ENCODE peak calls at places on chromosomes 4 and X, in seven cellular contexts. I is HCT116; U is aorta; E is fibroblast of pulmonary artery; K is MG63; X is effector memory CD4-positive, alpha-beta T cell; P is ovary. C is an unnamed sample.

GRCh38 chrX:43958529-43958928 is 14.7 kb downstream of the NDP start:
- DNase-seq in I (peak; percentile 81), U (no peak), E (peak; percentile 89), K (peak; percentile 5), X (no peak), P (peak; percentile 30), C (peak; percentile 48)

GRCh38 chr4:55032179-55032578 is 93.2 kb downstream of the KDR start:
- DNase-seq in I (no peak), U (no peak), E (peak; percentile 41), K (no peak), X (no peak), P (no peak), C (no peak)

GRCh38 chr4:184664445-184665210 is 15.1 kb downstream of the PRIMPOL start:
- DNase-seq in I (no peak), U (no peak), E (peak; percentile 36), K (no peak), X (no peak), P (no peak), C (no peak)

GRCh38 chr4:60344908-60345307 is 855.2 kb upstream of the ADGRL3 start:
- DNase-seq in I (no peak), U (no peak), E (peak; percentile 0), K (peak; percentile 0), X (no peak), P (no peak), C (no peak)

GRCh38 chrX:28586891-28587635 is at the start of gene IL1RAPL1:
- DNase-seq in I (no peak), U (no peak), E (peak; percentile 79), K (peak; percentile 16), X (no peak), P (no peak), C (peak; percentile 18)

GRCh38 chrX:112704226-112704625 is 24.5 kb upstream of the LHFPL1 start:
- DNase-seq in I (no peak), U (peak; percentile 48), E (no peak), K (no peak), X (no peak), P (no peak), C (no peak)

GRCh38 chr4:99876946-99877345 is 17.3 kb downstream of the LAMTOR3 start:
- DNase-seq in I (no peak), U (no peak), E (no peak), K (no peak), X (no peak), P (no peak), C (no peak)

GRCh38 chrX:53086464-53086863 is 4.3 kb downstream of the TSPYL2 start:
- DNase-seq in I (no peak), U (no peak), E (peak; percentile 47), K (no peak), X (no peak), P (peak; percentile 90), C (no peak)

GRCh38 chr4:13601848-13602247 is 25.7 kb downstream of the BOD1L1 start:
- DNase-seq in I (no peak), U (no peak), E (no peak), K (no peak), X (no peak), P (no peak), C (no peak)

GRCh38 chr4:8267077-8267476 is 2.5 kb upstream of the HTRA3 start:
- DNase-seq in I (peak; percentile 35), U (peak; percentile 87), E (peak; percentile 83), K (no peak), X (no peak), P (peak; percentile 75), C (no peak)

GRCh38 chr4:52904421-52904820 is 42.3 kb downstream of the RASL11B start:
- DNase-seq in I (no peak), U (no peak), E (no peak), K (peak; percentile 81), X (no peak), P (no peak), C (no peak)

GRCh38 chr4:24476209-24476781 is 108.1 kb downstream of the DHX15 start:
- DNase-seq in I (no peak), U (no peak), E (peak; percentile 46), K (no peak), X (no peak), P (no peak), C (no peak)

GRCh38 chrX:105552395-105552794 is 269.9 kb upstream of the NRK start:
- DNase-seq in I (no peak), U (no peak), E (peak; percentile 58), K (no peak), X (no peak), P (no peak), C (no peak)

GRCh38 chr4:16626945-16627344 is 271.5 kb downstream of the LDB2 start:
- DNase-seq in I (no peak), U (no peak), E (peak; percentile 96), K (peak; percentile 78), X (no peak), P (peak; percentile 27), C (peak; percentile 96)

GRCh38 chr4:42612898-42613297 is 44.0 kb downstream of the ATP8A1 start:
- DNase-seq in I (no peak), U (no peak), E (no peak), K (no peak), X (no peak), P (no peak), C (no peak)

GRCh38 chr4:114811564-114812360 is 213.2 kb downstream of the UGT8 start:
- DNase-seq in I (no peak), U (no peak), E (no peak), K (no peak), X (no peak), P (no peak), C (no peak)

GRCh38 chr4:67091668-67092067 is 453.6 kb downstream of the CENPC start:
- DNase-seq in I (no peak), U (no peak), E (no peak), K (no peak), X (no peak), P (no peak), C (no peak)

GRCh38 chr4:103018391-103019318 is 850 bp downstream of the SLC9B1 start:
- DNase-seq in I (peak; percentile 26), U (no peak), E (no peak), K (peak; percentile 18), X (no peak), P (peak; percentile 41), C (no peak)

GRCh38 chrX:47200385-47201150 is 6.9 kb downstream of the UBA1 start:
- DNase-seq in I (no peak), U (peak; percentile 76), E (peak; percentile 50), K (peak; percentile 77), X (no peak), P (no peak), C (peak; percentile 39)

GRCh38 chrX:47202877-47203276 is 9.2 kb downstream of the UBA1 start:
- DNase-seq in I (no peak), U (no peak), E (no peak), K (no peak), X (no peak), P (no peak), C (no peak)

GRCh38 chrX:47204970-47205369 is 11.3 kb downstream of the UBA1 start:
- DNase-seq in I (no peak), U (no peak), E (no peak), K (no peak), X (no peak), P (no peak), C (no peak)

GRCh38 chrX:47201545-47201944 is 7.9 kb downstream of the UBA1 start:
- DNase-seq in I (no peak), U (no peak), E (no peak), K (no peak), X (no peak), P (no peak), C (no peak)

GRCh38 chrX:47202316-47202715 is 8.7 kb downstream of the UBA1 start:
- DNase-seq in I (no peak), U (no peak), E (no peak), K (no peak), X (no peak), P (no peak), C (no peak)
- H3K4me3 ChIP-seq in I (no peak overlapping the region), U (no peak overlapping the region), E (no peak overlapping the region), K (no peak overlapping the region), X (no peak overlapping the region), P (no peak overlapping the region), C (no peak overlapping the region)

GRCh38 chrX:20530319-20530979 is 263.7 kb upstream of the RPS6KA3 start:
- DNase-seq in I (peak; percentile 29), U (no peak), E (peak; percentile 67), K (peak; percentile 16), X (no peak), P (peak; percentile 11), C (no peak)

GRCh38 chrX:20529711-20530110 is 263.0 kb upstream of the RPS6KA3 start:
- DNase-seq in I (no peak), U (no peak), E (no peak), K (no peak), X (no peak), P (no peak), C (no peak)

GRCh38 chrX:20527041-20527440 is 260.3 kb upstream of the RPS6KA3 start:
- DNase-seq in I (no peak), U (no peak), E (no peak), K (no peak), X (no peak), P (no peak), C (no peak)

GRCh38 chrX:20529301-20529700 is 262.6 kb upstream of the RPS6KA3 start:
- DNase-seq in I (no peak), U (no peak), E (no peak), K (no peak), X (no peak), P (no peak), C (no peak)

GRCh38 chrX:20527458-20528099 is 260.9 kb upstream of the RPS6KA3 start:
- DNase-seq in I (no peak), U (no peak), E (peak; percentile 44), K (no peak), X (no peak), P (peak; percentile 15), C (no peak)
- H3K4me3 ChIP-seq in I (peak overlapping the region; percentile 16), U (no peak overlapping the region), E (no peak overlapping the region), K (no peak overlapping the region), X (no peak overlapping the region), P (no peak overlapping the region), C (no peak overlapping the region)

GRCh38 chr4:123546123-123546654 is 149.6 kb downstream of the SPRY1 start:
- DNase-seq in I (no peak), U (no peak), E (no peak), K (no peak), X (no peak), P (no peak), C (no peak)
- H3K4me3 ChIP-seq in I (no peak overlapping the region), U (no peak overlapping the region), E (no peak overlapping the region), K (no peak overlapping the region), X (no peak overlapping the region), P (no peak overlapping the region), C (no peak overlapping the region)

GRCh38 chrX:13468096-13468495 is 101.3 kb upstream of the EGFL6 start:
- DNase-seq in I (no peak), U (no peak), E (no peak), K (no peak), X (no peak), P (no peak), C (no peak)

GRCh38 chrX:13467243-13467642 is 102.2 kb upstream of the EGFL6 start:
- DNase-seq in I (no peak), U (no peak), E (no peak), K (no peak), X (no peak), P (no peak), C (no peak)

GRCh38 chrX:13471269-13471668 is 98.1 kb upstream of the EGFL6 start:
- DNase-seq in I (no peak), U (no peak), E (no peak), K (no peak), X (no peak), P (no peak), C (no peak)

GRCh38 chrX:13470680-13470967 is 98.8 kb upstream of the EGFL6 start:
- DNase-seq in I (no peak), U (no peak), E (no peak), K (no peak), X (no peak), P (no peak), C (no peak)

GRCh38 chrX:13469963-13470679 is 99.3 kb upstream of the EGFL6 start:
- DNase-seq in I (no peak), U (no peak), E (peak; percentile 48), K (peak; percentile 20), X (no peak), P (no peak), C (no peak)
- H3K4me3 ChIP-seq in I (no peak overlapping the region), U (no peak overlapping the region), E (no peak overlapping the region), K (no peak overlapping the region), X (no peak overlapping the region), P (no peak overlapping the region), C (no peak overlapping the region)

C was measured in skeletal muscle cell.